ENCODE peak calls at places on chromosomes 2 and 18, in seven cellular contexts. E is IMR-90, I is A549, B is PC-9, T is HFFc6, J is CMK, H is NCI-H2029. M is an unnamed sample.
A peak's percentile ranks its signal among the peaks of the same experiment; 100 is the strongest.

GRCh38 chr18:2911533-2911932 is 64.7 kb downstream of the EMILIN2 start:
- DNase-seq in E (no peak), I (no peak), B (no peak), T (no peak), J (no peak), H (no peak), M (no peak)

GRCh38 chr2:223735659-223736244 is 101.6 kb downstream of the AP1S3 start:
- DNase-seq in E (peak; percentile 96), I (no peak), B (peak; percentile 75), T (peak; percentile 96), J (no peak), H (no peak), M (peak; percentile 79)

GRCh38 chr18:12405066-12405465 is 2.7 kb upstream of the PRELID3A start:
- DNase-seq in E (no peak), I (no peak), B (no peak), T (no peak), J (no peak), H (no peak), M (no peak)

GRCh38 chr2:146677280-146677679 is 1167.5 kb upstream of the ACVR2A start:
- DNase-seq in E (peak; percentile 4), I (no peak), B (no peak), T (no peak), J (no peak), H (no peak), M (no peak)

GRCh38 chr2:189394525-189394924 is 46.7 kb upstream of the WDR75 start:
- DNase-seq in E (no peak), I (no peak), B (no peak), T (no peak), J (no peak), H (no peak), M (no peak)

GRCh38 chr2:20668871-20669475 is 2.0 kb downstream of the GDF7 start:
- DNase-seq in E (no peak), I (no peak), B (no peak), T (no peak), J (no peak), H (no peak), M (no peak)

GRCh38 chr18:66235206-66235605 is 368.7 kb downstream of the CDH19 start:
- DNase-seq in E (no peak), I (no peak), B (no peak), T (no peak), J (no peak), H (no peak), M (no peak)

GRCh38 chr2:219300022-219300421 is 9.2 kb downstream of the PTPRN start:
- DNase-seq in E (no peak), I (no peak), B (no peak), T (no peak), J (no peak), H (no peak), M (no peak)

GRCh38 chr18:79517322-79517721 is 121.6 kb downstream of the NFATC1 start:
- DNase-seq in E (no peak), I (no peak), B (no peak), T (no peak), J (no peak), H (no peak), M (no peak)

M was measured in epithelial cell of prostate.